ENCODE peak calls at places on chromosomes 1 and 21, in six cellular contexts. U is lower lobe of right lung, Y is heart right ventricle, V is Panc1, G is fibroblast of lung, Q is right lobe of liver. C is an unnamed sample. For H3K27me3, the result is how much of the 10 kb centered on the place peaks cover.

GRCh38 chr1:155978973-155979429 is 654 bp upstream of the ARHGEF2 start:
- DNase-seq in U (no peak), Q (no peak), G (no peak), V (no peak), Y (no peak), C (no peak)

GRCh38 chr21:45347048-45347711 is 57.8 kb upstream of the COL18A1 start:
- DNase-seq in Y (peak), Q (no peak), U (no peak), V (no peak), G (no peak), C (no peak)

GRCh38 chr1:43225168-43225567 is 44.6 kb upstream of the TMEM125 start:
- DNase-seq in Y (no peak), U (no peak), V (no peak), Q (no peak), G (no peak), C (no peak)

GRCh38 chr21:42025392-42026071 is 15.4 kb upstream of the ZBTB21 start:
- DNase-seq in V (no peak), Q (no peak), Y (no peak), G (peak), U (peak), C (peak)

GRCh38 chr1:41823453-41823852 is 95.3 kb downstream of the HIVEP3 start:
- DNase-seq in Y (peak), U (peak), Q (no peak), G (peak), V (no peak), C (no peak)

GRCh38 chr1:181221078-181221477 is 132.6 kb downstream of the IER5 start:
- DNase-seq in V (no peak), Y (no peak), U (no peak), G (no peak), Q (no peak), C (no peak)

GRCh38 chr1:54334996-54335395 is 71.2 kb downstream of the SSBP3 start:
- DNase-seq in Q (no peak), Y (no peak), V (no peak), G (peak), U (no peak), C (peak)

GRCh38 chr1:185938396-185938795 is 204.2 kb downstream of the HMCN1 start:
- DNase-seq in V (no peak), Y (no peak), G (peak), U (no peak), Q (no peak), C (no peak)

GRCh38 chr21:38258803-38259485 is 2.2 kb downstream of the KCNJ15 start:
- DNase-seq in Q (no peak), G (peak), V (no peak), U (no peak), Y (no peak), C (no peak)

GRCh38 chr1:78843111-78843908 is 163.2 kb downstream of the ADGRL4 start:
- DNase-seq in G (peak), V (no peak), Y (no peak), Q (no peak), U (no peak), C (no peak)

GRCh38 chr1:5897281-5897680 is 94.9 kb downstream of the NPHP4 start:
- DNase-seq in Q (peak), G (no peak), U (peak), Y (no peak), V (no peak), C (no peak)

GRCh38 chr1:39648496-39648895 is 9.1 kb upstream of the HEYL start:
- DNase-seq in U (no peak), G (no peak), Y (no peak), V (no peak), Q (no peak), C (no peak)

GRCh38 chr1:43719063-43719462 is 11.7 kb downstream of the ST3GAL3 start:
- DNase-seq in U (no peak), G (no peak), Y (no peak), Q (no peak), V (no peak), C (peak)

GRCh38 chr1:12620142-12620865 is 2.3 kb upstream of the DHRS3 start:
- DNase-seq in Y (no peak), G (peak), V (no peak), Q (no peak), U (no peak), C (no peak)

GRCh38 chr1:243549108-243549507 is 293.3 kb downstream of the SDCCAG8 start:
- DNase-seq in Q (no peak), U (no peak), Y (no peak), V (no peak), G (peak), C (no peak)

GRCh38 chr1:115679141-115679611 is 37.4 kb downstream of the VANGL1 start:
- DNase-seq in Y (peak), G (peak), Q (no peak), U (no peak), V (no peak), C (no peak)

GRCh38 chr1:210159206-210159605 is 73.4 kb upstream of the SERTAD4 start:
- DNase-seq in Q (no peak), V (no peak), U (no peak), Y (no peak), G (no peak), C (no peak)

GRCh38 chr1:222798975-222799374 is 15.9 kb upstream of the DISP1 start:
- DNase-seq in G (no peak), V (no peak), Q (no peak), Y (no peak), U (no peak), C (no peak)

GRCh38 chr1:53410100-53410541 is 49.1 kb upstream of the DMRTB1 start:
- DNase-seq in G (peak), U (no peak), Y (no peak), Q (no peak), V (no peak), C (no peak)

GRCh38 chr1:110262846-110263631 is 52.9 kb downstream of the KCNC4 start:
- DNase-seq in G (no peak), V (no peak), Y (no peak), Q (no peak), U (no peak), C (no peak)

GRCh38 chr1:212794561-212795014 is 2.9 kb downstream of the TATDN3 start:
- DNase-seq in U (no peak), Q (no peak), V (no peak), G (no peak), Y (no peak), C (no peak)

GRCh38 chr21:41611966-41612606 is 104.1 kb upstream of the TMPRSS2 start:
- DNase-seq in U (no peak), Q (no peak), G (peak), V (peak), Y (no peak), C (no peak)

GRCh38 chr1:196557797-196558196 is 50.4 kb downstream of the KCNT2 start:
- DNase-seq in Q (no peak), U (no peak), Y (no peak), V (no peak), G (peak), C (no peak)

DNA sequence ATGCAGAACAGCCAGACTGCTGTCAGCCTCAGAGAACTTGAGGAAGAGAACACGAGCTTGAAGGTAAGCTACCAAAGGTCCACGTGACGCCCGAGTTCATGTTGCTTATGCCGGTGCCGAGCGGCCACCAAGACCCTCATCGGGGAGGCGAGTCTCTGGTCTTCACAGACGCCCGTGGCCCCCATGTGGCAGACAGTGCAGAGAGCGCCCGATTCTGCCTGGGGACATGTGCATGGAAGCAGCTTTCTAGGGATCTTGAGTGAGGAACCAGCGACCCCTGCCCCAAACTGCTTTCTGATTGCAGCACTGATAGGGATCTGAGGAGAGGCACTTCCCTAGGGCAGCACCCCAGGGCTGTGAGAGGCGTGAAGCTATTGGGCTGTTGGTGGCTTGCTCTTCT is 56.3 kb upstream of the DIP2A start:
- DNase-seq in U (peak), Q (peak), V (no peak), Y (no peak), G (no peak), C (no peak)
- TF ChIP-seq CTCF in U (no peak), Q (no peak), V (no peak), Y (no peak), G (no peak), C (no peak)

GRCh38 chr1:235277709-235278108 is 50.3 kb downstream of the ARID4B start:
- DNase-seq in V (no peak), U (no peak), Q (no peak), Y (no peak), G (peak), C (no peak)

GRCh38 chr1:235280467-235280866 is 47.5 kb downstream of the ARID4B start:
- DNase-seq in U (no peak), Y (no peak), V (no peak), Q (no peak), G (no peak), C (no peak)

GRCh38 chr1:235278915-235279292 is 49.1 kb downstream of the ARID4B start:
- DNase-seq in V (no peak), Y (no peak), Q (no peak), U (no peak), G (no peak), C (no peak)

GRCh38 chr1:235278233-235278914 is 49.6 kb downstream of the ARID4B start:
- DNase-seq in G (no peak), V (no peak), U (no peak), Q (no peak), Y (no peak), C (no peak)

DNA sequence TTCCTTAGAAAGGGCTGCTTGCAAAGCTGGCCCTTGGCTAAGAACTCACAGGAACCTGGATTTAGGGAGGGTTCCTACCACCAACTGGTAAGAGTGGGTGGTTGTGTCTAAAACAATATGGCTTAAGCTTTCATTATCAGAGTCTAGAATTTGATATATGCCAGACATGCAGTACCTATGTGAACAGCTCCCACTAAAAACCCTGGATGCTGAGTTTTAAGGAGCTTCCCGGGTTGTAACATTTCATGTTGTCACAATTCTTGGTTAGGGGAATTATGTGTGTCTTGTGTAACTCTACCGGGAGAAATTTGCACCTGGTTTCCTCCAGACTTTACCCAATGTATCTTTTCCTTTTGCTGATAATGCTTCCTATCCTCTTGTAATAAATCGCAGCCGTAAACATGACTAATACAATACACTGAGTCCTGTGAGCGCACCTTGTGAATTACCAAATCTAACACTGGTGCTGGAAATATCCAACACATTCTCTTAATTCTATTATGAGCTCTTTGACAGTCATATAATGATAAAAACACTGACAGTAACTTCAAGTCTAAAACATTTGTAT is 48.3 kb downstream of the ARID4B start:
- DNase-seq in V (no peak), Q (no peak), U (no peak), G (no peak), Y (no peak), C (no peak)
- H3K27me3 ChIP-seq in V (under half), Q (under half), U (under half), G (under half), Y (under half), C (under half)

GRCh38 chr1:35345439-35345981 is 77.0 kb downstream of the ZMYM4 start:
- DNase-seq in G (no peak), V (no peak), Y (no peak), Q (peak), U (peak), C (no peak)
- TF ChIP-seq CTCF in G (no peak), V (no peak), Y (no peak), Q (peak), U (peak), C (no peak)

GRCh38 chr1:204154525-204155255 is 2.8 kb upstream of the ETNK2 start:
- DNase-seq in Q (no peak), V (no peak), U (peak), Y (no peak), G (no peak), C (no peak)
- H3K27me3 ChIP-seq in Q (under half), V (under half), U (under half), Y (under half), G (under half), C (under half)

GRCh38 chr1:37403166-37403565 is 71.2 kb upstream of the ZC3H12A start:
- DNase-seq in G (no peak), U (no peak), Q (no peak), V (no peak), Y (no peak), C (no peak)
- TF ChIP-seq CTCF in G (no peak), U (no peak), Q (no peak), V (no peak), Y (no peak), C (no peak)

GRCh38 chr1:160068231-160068630 is 1.7 kb downstream of the KCNJ10 start:
- DNase-seq in Q (no peak), V (no peak), Y (no peak), G (no peak), U (no peak), C (no peak)
- H3K27me3 ChIP-seq in Q (under half), V (under half), Y (under half), G (under half), U (under half), C (under half)